ENCODE peak calls at places on chromosomes 16 and 17, in seven cellular contexts. One of them, this sample, is unnamed. For H3K9me3, the result is how much of the 10 kb centered on the place peaks cover.

GRCh38 chr16:78503501-78504110 is 404.2 kb downstream of the WWOX start:
- DNase-seq in heart left ventricle: no peak
- DNase-seq in SJSA1: peak
- DNase-seq in CD4-positive, CD25-positive, alpha-beta regulatory T cell: peak
- DNase-seq in colonic mucosa: peak
- DNase-seq in AG04450: no peak
- DNase-seq in prostate gland: peak
- DNase-seq in this sample: no peak

GRCh38 chr16:86673956-86674453 is 95.7 kb downstream of the FOXL1 start:
- DNase-seq in CD4-positive, CD25-positive, alpha-beta regulatory T cell: no peak
- DNase-seq in AG04450: no peak
- DNase-seq in colonic mucosa: no peak
- DNase-seq in SJSA1: no peak
- DNase-seq in heart left ventricle: no peak
- DNase-seq in prostate gland: no peak
- DNase-seq in this sample: no peak

GRCh38 chr17:78399028-78399692 is 20.7 kb downstream of the PGS1 start:
- DNase-seq in AG04450: no peak
- DNase-seq in CD4-positive, CD25-positive, alpha-beta regulatory T cell: no peak
- DNase-seq in heart left ventricle: no peak
- DNase-seq in prostate gland: no peak
- DNase-seq in colonic mucosa: no peak
- DNase-seq in SJSA1: no peak
- DNase-seq in this sample: no peak

GRCh38 chr17:64779344-64780095 is 117.4 kb upstream of the SMURF2 start:
- DNase-seq in AG04450: no peak
- DNase-seq in heart left ventricle: no peak
- DNase-seq in prostate gland: no peak
- DNase-seq in CD4-positive, CD25-positive, alpha-beta regulatory T cell: no peak
- DNase-seq in SJSA1: peak
- DNase-seq in colonic mucosa: peak
- DNase-seq in this sample: no peak

GRCh38 chr16:76583466-76583865 is 306.3 kb downstream of the CNTNAP4 start:
- DNase-seq in heart left ventricle: peak
- DNase-seq in AG04450: no peak
- DNase-seq in colonic mucosa: no peak
- DNase-seq in prostate gland: peak
- DNase-seq in SJSA1: no peak
- DNase-seq in CD4-positive, CD25-positive, alpha-beta regulatory T cell: no peak
- DNase-seq in this sample: no peak

GRCh38 chr17:80152057-80152831 is 5.3 kb upstream of the EIF4A3 start:
- DNase-seq in SJSA1: no peak
- DNase-seq in AG04450: no peak
- DNase-seq in CD4-positive, CD25-positive, alpha-beta regulatory T cell: no peak
- DNase-seq in colonic mucosa: no peak
- DNase-seq in heart left ventricle: no peak
- DNase-seq in prostate gland: no peak
- DNase-seq in this sample: no peak

GRCh38 chr17:1005361-1005946 is 8.5 kb downstream of the TIMM22 start:
- DNase-seq in AG04450: no peak
- DNase-seq in CD4-positive, CD25-positive, alpha-beta regulatory T cell: no peak
- DNase-seq in heart left ventricle: peak
- DNase-seq in colonic mucosa: peak
- DNase-seq in prostate gland: peak
- DNase-seq in SJSA1: no peak
- DNase-seq in this sample: peak

GRCh38 chr17:14581181-14581830 is 280.4 kb downstream of the HS3ST3B1 start:
- DNase-seq in AG04450: no peak
- DNase-seq in SJSA1: no peak
- DNase-seq in CD4-positive, CD25-positive, alpha-beta regulatory T cell: no peak
- DNase-seq in prostate gland: no peak
- DNase-seq in colonic mucosa: no peak
- DNase-seq in heart left ventricle: no peak
- DNase-seq in this sample: no peak

GRCh38 chr16:67393111-67393789 is at the start of gene TPPP3:
- DNase-seq in CD4-positive, CD25-positive, alpha-beta regulatory T cell: peak
- DNase-seq in AG04450: no peak
- DNase-seq in heart left ventricle: peak
- DNase-seq in prostate gland: no peak
- DNase-seq in colonic mucosa: peak
- DNase-seq in SJSA1: peak
- DNase-seq in this sample: peak

GRCh38 chr16:1078579-1079021 is 6.1 kb downstream of the SSTR5 start:
- DNase-seq in colonic mucosa: peak
- DNase-seq in CD4-positive, CD25-positive, alpha-beta regulatory T cell: no peak
- DNase-seq in prostate gland: peak
- DNase-seq in heart left ventricle: no peak
- DNase-seq in AG04450: no peak
- DNase-seq in SJSA1: no peak
- DNase-seq in this sample: no peak

GRCh38 chr16:25095636-25096035 is 15.9 kb upstream of the LCMT1 start:
- DNase-seq in colonic mucosa: no peak
- DNase-seq in CD4-positive, CD25-positive, alpha-beta regulatory T cell: no peak
- DNase-seq in AG04450: no peak
- DNase-seq in heart left ventricle: no peak
- DNase-seq in prostate gland: no peak
- DNase-seq in SJSA1: no peak
- DNase-seq in this sample: no peak

GRCh38 chr17:45857977-45858708 is 13.5 kb downstream of the SPPL2C start:
- DNase-seq in SJSA1: no peak
- DNase-seq in colonic mucosa: no peak
- DNase-seq in CD4-positive, CD25-positive, alpha-beta regulatory T cell: no peak
- DNase-seq in AG04450: no peak
- DNase-seq in heart left ventricle: no peak
- DNase-seq in prostate gland: no peak
- DNase-seq in this sample: no peak

GRCh38 chr16:81629896-81630631 is 149.0 kb upstream of the PLCG2 start:
- DNase-seq in heart left ventricle: no peak
- DNase-seq in CD4-positive, CD25-positive, alpha-beta regulatory T cell: no peak
- DNase-seq in colonic mucosa: no peak
- DNase-seq in AG04450: no peak
- DNase-seq in SJSA1: no peak
- DNase-seq in prostate gland: no peak
- DNase-seq in this sample: no peak

GRCh38 chr16:24544640-24545039 is 5.3 kb downstream of the RBBP6 start:
- DNase-seq in colonic mucosa: no peak
- DNase-seq in heart left ventricle: no peak
- DNase-seq in SJSA1: no peak
- DNase-seq in prostate gland: no peak
- DNase-seq in AG04450: no peak
- DNase-seq in CD4-positive, CD25-positive, alpha-beta regulatory T cell: no peak
- DNase-seq in this sample: no peak

GRCh38 chr16:14286381-14287230 is 215.5 kb downstream of the MRTFB start:
- DNase-seq in SJSA1: no peak
- DNase-seq in CD4-positive, CD25-positive, alpha-beta regulatory T cell: no peak
- DNase-seq in prostate gland: no peak
- DNase-seq in colonic mucosa: peak
- DNase-seq in heart left ventricle: peak
- DNase-seq in AG04450: no peak
- DNase-seq in this sample: peak

GRCh38 chr17:66373944-66374817 is 71.8 kb downstream of the PRKCA start:
- DNase-seq in colonic mucosa: peak
- DNase-seq in CD4-positive, CD25-positive, alpha-beta regulatory T cell: peak
- DNase-seq in heart left ventricle: peak
- DNase-seq in AG04450: no peak
- DNase-seq in SJSA1: no peak
- DNase-seq in prostate gland: no peak
- DNase-seq in this sample: peak

GRCh38 chr17:36675786-36676185 is 74.4 kb downstream of the MRM1 start:
- DNase-seq in AG04450: no peak
- DNase-seq in SJSA1: no peak
- DNase-seq in CD4-positive, CD25-positive, alpha-beta regulatory T cell: no peak
- DNase-seq in colonic mucosa: no peak
- DNase-seq in heart left ventricle: no peak
- DNase-seq in prostate gland: no peak
- DNase-seq in this sample: no peak

GRCh38 chr17:80731255-80731840 is 186.7 kb downstream of the RPTOR start:
- DNase-seq in colonic mucosa: no peak
- DNase-seq in heart left ventricle: no peak
- DNase-seq in CD4-positive, CD25-positive, alpha-beta regulatory T cell: no peak
- DNase-seq in SJSA1: no peak
- DNase-seq in prostate gland: no peak
- DNase-seq in AG04450: no peak
- DNase-seq in this sample: no peak

GRCh38 chr17:52134641-52135040 is 23.9 kb downstream of the CA10 start:
- DNase-seq in CD4-positive, CD25-positive, alpha-beta regulatory T cell: no peak
- DNase-seq in heart left ventricle: no peak
- DNase-seq in prostate gland: no peak
- DNase-seq in colonic mucosa: no peak
- DNase-seq in SJSA1: no peak
- DNase-seq in AG04450: no peak
- DNase-seq in this sample: no peak

GRCh38 chr17:66399441-66399840 is 97.0 kb downstream of the PRKCA start:
- DNase-seq in prostate gland: no peak
- DNase-seq in heart left ventricle: no peak
- DNase-seq in CD4-positive, CD25-positive, alpha-beta regulatory T cell: no peak
- DNase-seq in AG04450: no peak
- DNase-seq in SJSA1: no peak
- DNase-seq in colonic mucosa: no peak
- DNase-seq in this sample: no peak

GRCh38 chr16:59198487-59198886 is 464.4 kb upstream of the GOT2 start:
- DNase-seq in prostate gland: no peak
- DNase-seq in colonic mucosa: no peak
- DNase-seq in SJSA1: no peak
- DNase-seq in CD4-positive, CD25-positive, alpha-beta regulatory T cell: no peak
- DNase-seq in heart left ventricle: no peak
- DNase-seq in AG04450: no peak
- DNase-seq in this sample: no peak
- H3K27ac ChIP-seq in prostate gland: no peak
- H3K27ac ChIP-seq in colonic mucosa: no peak
- H3K27ac ChIP-seq in SJSA1: no peak
- H3K27ac ChIP-seq in CD4-positive, CD25-positive, alpha-beta regulatory T cell: no peak
- H3K27ac ChIP-seq in heart left ventricle: no peak
- H3K27ac ChIP-seq in AG04450: no peak
- H3K27ac ChIP-seq in this sample: no peak

DNA sequence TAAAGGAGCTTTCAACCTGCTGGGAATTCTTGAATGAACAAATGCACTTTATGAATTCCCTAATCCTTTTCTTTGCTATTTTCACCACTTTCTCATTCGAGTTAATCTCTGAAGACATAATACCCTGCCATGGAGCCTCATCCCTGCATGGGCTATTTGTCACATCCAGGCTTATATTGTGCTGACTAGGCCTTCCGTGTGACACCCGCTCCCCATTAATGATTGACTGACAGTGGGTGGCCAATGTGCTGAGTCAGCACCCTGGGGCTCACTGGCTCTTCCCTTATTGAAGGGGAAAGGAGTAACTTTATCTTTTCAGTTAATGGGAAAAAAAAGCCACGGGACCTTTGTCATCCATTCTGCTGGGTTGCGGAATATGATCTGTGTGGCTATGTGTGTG is 1024.8 kb upstream of the EEF2KMT start:
- DNase-seq in prostate gland: no peak
- DNase-seq in CD4-positive, CD25-positive, alpha-beta regulatory T cell: no peak
- DNase-seq in SJSA1: no peak
- DNase-seq in colonic mucosa: no peak
- DNase-seq in AG04450: no peak
- DNase-seq in heart left ventricle: no peak
- DNase-seq in this sample: no peak
- H3K4me3 ChIP-seq in prostate gland: no peak
- H3K4me3 ChIP-seq in CD4-positive, CD25-positive, alpha-beta regulatory T cell: no peak
- H3K4me3 ChIP-seq in SJSA1: no peak
- H3K4me3 ChIP-seq in colonic mucosa: no peak
- H3K4me3 ChIP-seq in AG04450: no peak
- H3K4me3 ChIP-seq in heart left ventricle: no peak
- H3K4me3 ChIP-seq in this sample: no peak

GRCh38 chr16:82987767-82988166 is 361.0 kb downstream of the CDH13 start:
- DNase-seq in SJSA1: no peak
- DNase-seq in CD4-positive, CD25-positive, alpha-beta regulatory T cell: no peak
- DNase-seq in prostate gland: no peak
- DNase-seq in heart left ventricle: no peak
- DNase-seq in colonic mucosa: no peak
- DNase-seq in AG04450: no peak
- DNase-seq in this sample: no peak

GRCh38 chr16:82979406-82980111 is 352.8 kb downstream of the CDH13 start:
- DNase-seq in heart left ventricle: no peak
- DNase-seq in AG04450: no peak
- DNase-seq in SJSA1: no peak
- DNase-seq in colonic mucosa: no peak
- DNase-seq in prostate gland: no peak
- DNase-seq in CD4-positive, CD25-positive, alpha-beta regulatory T cell: no peak
- DNase-seq in this sample: no peak

GRCh38 chr16:82980810-82981209 is 354.0 kb downstream of the CDH13 start:
- DNase-seq in prostate gland: no peak
- DNase-seq in SJSA1: no peak
- DNase-seq in AG04450: no peak
- DNase-seq in heart left ventricle: no peak
- DNase-seq in colonic mucosa: no peak
- DNase-seq in CD4-positive, CD25-positive, alpha-beta regulatory T cell: no peak
- DNase-seq in this sample: no peak

GRCh38 chr16:82983390-82983789 is 356.6 kb downstream of the CDH13 start:
- DNase-seq in heart left ventricle: no peak
- DNase-seq in SJSA1: no peak
- DNase-seq in prostate gland: no peak
- DNase-seq in CD4-positive, CD25-positive, alpha-beta regulatory T cell: no peak
- DNase-seq in colonic mucosa: no peak
- DNase-seq in AG04450: no peak
- DNase-seq in this sample: no peak
- H3K9me3 ChIP-seq in heart left ventricle: under half
- H3K9me3 ChIP-seq in SJSA1: under half
- H3K9me3 ChIP-seq in prostate gland: under half
- H3K9me3 ChIP-seq in CD4-positive, CD25-positive, alpha-beta regulatory T cell: under half
- H3K9me3 ChIP-seq in colonic mucosa: under half
- H3K9me3 ChIP-seq in AG04450: under half
- H3K9me3 ChIP-seq in this sample: under half

DNA sequence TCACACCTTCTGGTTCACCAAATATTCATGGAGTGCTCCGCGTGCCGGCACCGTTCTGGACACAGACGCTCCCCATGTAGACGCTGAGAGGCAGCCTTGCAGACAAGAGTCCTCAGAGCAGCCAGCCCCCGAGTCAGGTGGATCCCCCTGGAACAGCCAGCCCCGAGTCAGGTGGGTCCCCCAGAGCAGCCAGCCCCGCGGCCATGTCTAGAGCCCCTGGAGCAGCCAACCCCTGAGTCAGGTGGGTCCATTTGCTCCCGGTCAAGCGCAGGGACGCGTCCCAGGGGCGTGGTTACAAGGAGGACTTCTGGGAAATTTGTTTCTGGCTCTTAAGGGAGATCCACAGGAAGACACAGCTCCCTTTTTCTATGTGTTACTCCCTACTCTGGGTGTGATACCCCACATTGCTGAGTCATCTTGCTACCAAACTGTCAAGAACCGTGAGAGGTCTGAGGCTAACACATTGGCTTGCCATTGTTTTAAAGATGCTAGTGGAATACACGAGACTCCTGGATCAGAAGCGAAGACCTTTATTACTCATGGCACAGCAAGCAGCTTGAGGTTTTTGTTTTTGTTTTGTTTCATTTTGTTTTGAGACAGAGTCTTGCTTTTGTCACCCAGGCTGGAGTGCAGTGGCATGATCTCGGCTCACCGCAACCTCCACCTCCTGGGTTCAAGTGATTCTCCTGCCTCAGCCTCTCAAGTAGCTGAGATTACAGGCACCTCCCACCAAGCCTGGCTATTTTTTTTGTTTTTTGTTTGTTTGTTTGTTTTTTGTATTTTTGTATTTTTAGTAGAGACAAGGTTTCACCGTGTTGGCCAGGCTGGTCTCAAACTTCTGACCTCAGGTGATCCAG is 43.3 kb upstream of the CBFA2T3 start:
- DNase-seq in heart left ventricle: peak
- DNase-seq in AG04450: no peak
- DNase-seq in SJSA1: no peak
- DNase-seq in CD4-positive, CD25-positive, alpha-beta regulatory T cell: no peak
- DNase-seq in prostate gland: no peak
- DNase-seq in colonic mucosa: no peak
- DNase-seq in this sample: peak
- H3K27ac ChIP-seq in heart left ventricle: no peak
- H3K27ac ChIP-seq in AG04450: no peak
- H3K27ac ChIP-seq in SJSA1: no peak
- H3K27ac ChIP-seq in CD4-positive, CD25-positive, alpha-beta regulatory T cell: no peak
- H3K27ac ChIP-seq in prostate gland: no peak
- H3K27ac ChIP-seq in colonic mucosa: no peak
- H3K27ac ChIP-seq in this sample: no peak

This sample was measured in psoas muscle.